ENCODE peak calls at places on chromosome 4, in ten cellular contexts. B, O, Z, E, S, C, Q, V, P and T are unnamed samples.

GRCh38 chr4:74334636-74335035 is 26.4 kb downstream of the EPGN start:
- DNase-seq in B (no peak), O (no peak), Z (no peak), E (no peak), S (no peak), C (no peak), Q (no peak), V (no peak), P (no peak), T (no peak)

GRCh38 chr4:13656569-13656988 is 29.1 kb upstream of the BOD1L1 start:
- DNase-seq in B (peak; percentile 62), O (peak; percentile 61), Z (peak; percentile 47), E (peak; percentile 89), S (peak; percentile 74), C (peak; percentile 73), Q (peak; percentile 59), V (peak; percentile 60), P (no peak), T (peak; percentile 67)

GRCh38 chr4:177214935-177215334 is 94.7 kb upstream of the NEIL3 start:
- DNase-seq in B (no peak), O (peak; percentile 28), Z (peak; percentile 56), E (no peak), S (no peak), C (no peak), Q (no peak), V (no peak), P (no peak), T (no peak)

GRCh38 chr4:109592367-109592766 is 32.3 kb downstream of the MCUB start:
- DNase-seq in B (no peak), O (no peak), Z (no peak), E (no peak), S (no peak), C (no peak), Q (no peak), V (no peak), P (no peak), T (no peak)

GRCh38 chr4:25290490-25291067 is 22.0 kb upstream of the ZCCHC4 start:
- DNase-seq in B (no peak), O (no peak), Z (no peak), E (no peak), S (no peak), C (no peak), Q (no peak), V (no peak), P (no peak), T (no peak)

GRCh38 chr4:86947494-86948120 is 12.8 kb downstream of the AFF1 start:
- DNase-seq in B (no peak), O (no peak), Z (no peak), E (no peak), S (no peak), C (no peak), Q (no peak), V (no peak), P (no peak), T (no peak)

GRCh38 chr4:56158483-56158882 is 209.7 kb downstream of the CEP135 start:
- DNase-seq in B (no peak), O (no peak), Z (no peak), E (no peak), S (no peak), C (no peak), Q (no peak), V (no peak), P (no peak), T (no peak)

GRCh38 chr4:112564706-112565270 is 48.8 kb upstream of the NEUROG2 start:
- DNase-seq in B (no peak), O (no peak), Z (no peak), E (no peak), S (no peak), C (no peak), Q (no peak), V (no peak), P (no peak), T (no peak)

GRCh38 chr4:104490770-104491395 is 3.8 kb downstream of the CXXC4 start:
- DNase-seq in B (peak; percentile 52), O (peak; percentile 53), Z (peak; percentile 16), E (peak; percentile 91), S (peak; percentile 91), C (no peak), Q (peak; percentile 50), V (peak; percentile 82), P (peak; percentile 18), T (peak; percentile 62)

GRCh38 chr4:169412046-169412445 is 141.3 kb upstream of the SH3RF1 start:
- DNase-seq in B (no peak), O (no peak), Z (no peak), E (no peak), S (no peak), C (no peak), Q (no peak), V (no peak), P (no peak), T (no peak)

GRCh38 chr4:133131829-133132485 is 17.1 kb upstream of the PCDH10 start:
- DNase-seq in B (no peak), O (no peak), Z (no peak), E (no peak), S (no peak), C (no peak), Q (no peak), V (no peak), P (no peak), T (no peak)

GRCh38 chr4:2415213-2415612 is 3.2 kb downstream of the ZFYVE28 start:
- DNase-seq in B (no peak), O (no peak), Z (no peak), E (no peak), S (no peak), C (no peak), Q (no peak), V (no peak), P (no peak), T (no peak)

GRCh38 chr4:169005453-169006099 is 4.5 kb downstream of the CBR4 start:
- DNase-seq in B (no peak), O (no peak), Z (no peak), E (no peak), S (no peak), C (no peak), Q (no peak), V (no peak), P (no peak), T (no peak)

GRCh38 chr4:118307619-118308018 is 45.2 kb downstream of the PRSS12 start:
- DNase-seq in B (no peak), O (no peak), Z (no peak), E (no peak), S (no peak), C (no peak), Q (no peak), V (no peak), P (no peak), T (no peak)

GRCh38 chr4:173213296-173213695 is 44.7 kb downstream of the GALNT7 start:
- DNase-seq in B (no peak), O (no peak), Z (no peak), E (no peak), S (no peak), C (no peak), Q (no peak), V (no peak), P (no peak), T (no peak)

GRCh38 chr4:101418466-101418865 is 71.1 kb upstream of the PPP3CA start:
- DNase-seq in B (no peak), O (no peak), Z (no peak), E (no peak), S (no peak), C (no peak), Q (no peak), V (no peak), P (no peak), T (no peak)

GRCh38 chr4:159496248-159496647 is 393.4 kb downstream of the RAPGEF2 start:
- DNase-seq in B (no peak), O (no peak), Z (no peak), E (no peak), S (no peak), C (no peak), Q (no peak), V (no peak), P (no peak), T (no peak)

GRCh38 chr4:6120361-6120760 is 80.0 kb downstream of the JAKMIP1 start:
- DNase-seq in B (no peak), O (no peak), Z (no peak), E (peak; percentile 26), S (no peak), C (no peak), Q (no peak), V (no peak), P (no peak), T (no peak)

GRCh38 chr4:111506706-111507105 is 638.5 kb upstream of the FAM241A start:
- DNase-seq in B (no peak), O (no peak), Z (peak; percentile 35), E (no peak), S (no peak), C (no peak), Q (no peak), V (no peak), P (peak; percentile 64), T (no peak)

GRCh38 chr4:139419388-139419914 is 34.5 kb upstream of the RAB33B start:
- DNase-seq in B (no peak), O (no peak), Z (peak; percentile 74), E (no peak), S (no peak), C (no peak), Q (no peak), V (peak; percentile 19), P (peak; percentile 41), T (no peak)

GRCh38 chr4:91758487-91758886 is 545.3 kb upstream of the GRID2 start:
- DNase-seq in B (no peak), O (no peak), Z (peak; percentile 73), E (no peak), S (no peak), C (no peak), Q (no peak), V (no peak), P (peak; percentile 29), T (no peak)

GRCh38 chr4:42397256-42397634 is at the start of gene SHISA3:
- DNase-seq in B (peak; percentile 43), O (no peak), Z (no peak), E (no peak), S (peak; percentile 51), C (no peak), Q (peak; percentile 55), V (no peak), P (no peak), T (no peak)

GRCh38 chr4:173134426-173134825 is 34.2 kb upstream of the GALNT7 start:
- DNase-seq in B (no peak), O (no peak), Z (no peak), E (no peak), S (no peak), C (no peak), Q (no peak), V (no peak), P (no peak), T (no peak)

GRCh38 chr4:121594796-121595526 is 101.8 kb downstream of the ANXA5 start:
- DNase-seq in B (no peak), O (peak; percentile 5), Z (peak; percentile 35), E (no peak), S (no peak), C (no peak), Q (no peak), V (no peak), P (peak; percentile 60), T (no peak)

GRCh38 chr4:147638365-147638764 is 21.2 kb downstream of the TMEM184C start:
- DNase-seq in B (no peak), O (no peak), Z (no peak), E (no peak), S (no peak), C (no peak), Q (no peak), V (no peak), P (no peak), T (no peak)

GRCh38 chr4:185540487-185541125 is 5.3 kb upstream of the PDLIM3 start:
- DNase-seq in B (no peak), O (no peak), Z (no peak), E (no peak), S (no peak), C (no peak), Q (no peak), V (no peak), P (no peak), T (no peak)

GRCh38 chr4:114263233-114263632 is 283.8 kb upstream of the ARSJ start:
- DNase-seq in B (no peak), O (peak; percentile 4), Z (no peak), E (no peak), S (no peak), C (no peak), Q (no peak), V (no peak), P (peak; percentile 31), T (no peak)

GRCh38 chr4:168498259-168498658 is 1.4 kb downstream of the PALLD start:
- DNase-seq in B (no peak), O (no peak), Z (no peak), E (no peak), S (no peak), C (no peak), Q (no peak), V (no peak), P (no peak), T (no peak)